ENCODE peak calls at places on chromosome 20, in four cellular contexts. K, T, F and S are unnamed samples. For H3K9me3, the result is how much of the 10 kb centered on the place peaks cover.

GRCh38 chr20:62127799-62128198 is 5.5 kb downstream of the LSM14B start:
- DNase-seq in K (no peak), T (no peak), F (no peak), S (no peak)

GRCh38 chr20:2137552-2138201 is 36.0 kb downstream of the STK35 start:
- DNase-seq in K (no peak), T (no peak), F (no peak), S (peak)

GRCh38 chr20:1375515-1375914 is 17.3 kb downstream of the FKBP1A start:
- DNase-seq in K (no peak), T (no peak), F (no peak), S (peak)

GRCh38 chr20:41231850-41232249 is 85.7 kb downstream of the ZHX3 start:
- DNase-seq in K (no peak), T (no peak), F (no peak), S (no peak)

GRCh38 chr20:25341716-25342680 is 48.6 kb downstream of the ABHD12 start:
- DNase-seq in K (no peak), T (no peak), F (no peak), S (no peak)

GRCh38 chr20:39190666-39191570 is 228.8 kb downstream of the DHX35 start:
- DNase-seq in K (no peak), T (no peak), F (peak), S (no peak)

GRCh38 chr20:3710703-3711417 is 1.5 kb downstream of the SIGLEC1 start:
- DNase-seq in K (peak), T (peak), F (peak), S (peak)

GRCh38 chr20:38842017-38842416 is 36.5 kb downstream of the PPP1R16B start:
- DNase-seq in K (no peak), T (no peak), F (no peak), S (no peak)

DNA sequence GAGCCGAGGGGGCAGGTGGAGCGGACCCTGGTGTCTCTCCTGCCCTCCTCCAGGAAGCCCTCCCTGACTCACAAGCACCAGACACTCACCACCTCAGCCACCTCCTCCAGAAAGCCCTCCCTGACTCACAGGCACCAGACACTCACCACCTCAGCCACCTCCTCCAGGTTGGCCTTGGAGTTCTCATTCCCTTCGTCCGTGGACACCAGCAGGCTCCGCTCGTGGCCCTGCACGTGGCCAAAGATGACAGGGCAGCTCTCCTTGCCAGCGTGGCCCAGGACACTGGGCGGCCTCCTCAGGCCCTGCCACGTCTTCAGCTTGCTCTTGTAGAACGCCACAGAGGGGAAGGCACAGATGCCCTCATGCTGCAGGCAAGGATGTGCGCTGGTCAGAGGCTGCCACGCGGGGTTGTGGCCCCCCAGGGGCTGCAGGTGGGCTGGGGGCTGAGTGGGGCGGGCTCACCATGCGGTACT is 6.4 kb downstream of the FNDC11 start:
- DNase-seq in K (no peak), T (no peak), F (no peak), S (no peak)
- H3K9me3 ChIP-seq in K (under half), T (under half), F (under half), S (under half)

GRCh38 chr20:51563597-51564332 is 21.2 kb upstream of the NFATC2 start:
- DNase-seq in K (no peak), T (peak), F (peak), S (peak)

GRCh38 chr20:51563141-51563596 is 20.6 kb upstream of the NFATC2 start:
- DNase-seq in K (no peak), T (no peak), F (no peak), S (peak)

GRCh38 chr20:51562334-51563140 is 20.0 kb upstream of the NFATC2 start:
- DNase-seq in K (peak), T (peak), F (no peak), S (peak)

GRCh38 chr20:51560550-51561307 is 18.2 kb upstream of the NFATC2 start:
- DNase-seq in K (no peak), T (no peak), F (no peak), S (peak)

GRCh38 chr20:51562027-51562333 is 19.5 kb upstream of the NFATC2 start:
- DNase-seq in K (no peak), T (no peak), F (no peak), S (no peak)
- H3K4me3 ChIP-seq in K (peak), T (peak), F (peak), S (peak)

DNA sequence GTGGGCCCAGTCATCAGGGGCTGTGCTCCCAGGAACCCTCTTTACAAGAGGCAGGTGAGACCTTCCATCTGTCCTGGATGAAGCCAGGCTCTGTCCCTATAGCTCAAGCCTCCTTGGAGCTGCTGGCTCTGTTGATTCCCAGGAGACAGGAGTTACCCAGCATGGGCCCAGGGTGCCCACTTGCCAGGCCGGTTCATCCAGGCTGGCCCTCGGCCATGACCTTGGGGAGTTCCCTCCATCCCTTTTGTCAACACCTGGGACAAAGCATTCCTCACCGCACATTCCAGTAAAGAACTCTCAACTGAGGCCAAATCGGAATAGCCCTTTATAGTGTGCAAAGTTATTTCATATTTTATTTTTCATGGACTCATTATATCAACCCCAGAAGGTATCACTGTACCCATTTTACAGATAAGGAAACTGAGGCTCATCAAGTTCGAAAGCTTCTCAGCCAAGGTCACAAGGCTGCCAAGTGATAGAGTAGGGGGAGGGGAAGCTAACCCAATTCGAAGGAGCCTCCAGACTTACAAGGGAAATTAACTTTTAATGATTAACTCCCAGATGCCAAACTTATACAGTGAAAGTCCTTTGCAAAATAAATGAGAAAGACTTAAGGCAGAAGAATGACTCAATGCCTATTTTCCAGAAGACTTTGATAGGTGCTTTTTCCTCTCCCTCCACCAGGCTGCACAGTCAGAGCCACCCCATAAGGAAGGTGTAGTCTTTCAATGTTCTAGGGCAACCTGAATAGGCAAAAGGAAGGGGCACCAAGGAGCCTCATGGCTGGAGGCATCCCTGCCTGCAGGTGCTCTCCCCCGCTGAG is 18.5 kb downstream of the SDC4 start:
- DNase-seq in K (no peak), T (no peak), F (no peak), S (no peak)
- H3K9ac ChIP-seq in K (no peak), T (no peak), F (no peak), S (no peak)

GRCh38 chr20:49285233-49285668 is 7.4 kb upstream of the ZNFX1 start:
- DNase-seq in K (no peak), T (peak), F (no peak), S (no peak)

GRCh38 chr20:49284818-49285217 is 7.0 kb upstream of the ZNFX1 start:
- DNase-seq in K (no peak), T (no peak), F (no peak), S (no peak)

GRCh38 chr20:49282584-49283171 is 4.8 kb upstream of the ZNFX1 start:
- DNase-seq in K (no peak), T (peak), F (no peak), S (no peak)

GRCh38 chr20:49283176-49283702 is 5.4 kb upstream of the ZNFX1 start:
- DNase-seq in K (no peak), T (peak), F (no peak), S (no peak)

DNA sequence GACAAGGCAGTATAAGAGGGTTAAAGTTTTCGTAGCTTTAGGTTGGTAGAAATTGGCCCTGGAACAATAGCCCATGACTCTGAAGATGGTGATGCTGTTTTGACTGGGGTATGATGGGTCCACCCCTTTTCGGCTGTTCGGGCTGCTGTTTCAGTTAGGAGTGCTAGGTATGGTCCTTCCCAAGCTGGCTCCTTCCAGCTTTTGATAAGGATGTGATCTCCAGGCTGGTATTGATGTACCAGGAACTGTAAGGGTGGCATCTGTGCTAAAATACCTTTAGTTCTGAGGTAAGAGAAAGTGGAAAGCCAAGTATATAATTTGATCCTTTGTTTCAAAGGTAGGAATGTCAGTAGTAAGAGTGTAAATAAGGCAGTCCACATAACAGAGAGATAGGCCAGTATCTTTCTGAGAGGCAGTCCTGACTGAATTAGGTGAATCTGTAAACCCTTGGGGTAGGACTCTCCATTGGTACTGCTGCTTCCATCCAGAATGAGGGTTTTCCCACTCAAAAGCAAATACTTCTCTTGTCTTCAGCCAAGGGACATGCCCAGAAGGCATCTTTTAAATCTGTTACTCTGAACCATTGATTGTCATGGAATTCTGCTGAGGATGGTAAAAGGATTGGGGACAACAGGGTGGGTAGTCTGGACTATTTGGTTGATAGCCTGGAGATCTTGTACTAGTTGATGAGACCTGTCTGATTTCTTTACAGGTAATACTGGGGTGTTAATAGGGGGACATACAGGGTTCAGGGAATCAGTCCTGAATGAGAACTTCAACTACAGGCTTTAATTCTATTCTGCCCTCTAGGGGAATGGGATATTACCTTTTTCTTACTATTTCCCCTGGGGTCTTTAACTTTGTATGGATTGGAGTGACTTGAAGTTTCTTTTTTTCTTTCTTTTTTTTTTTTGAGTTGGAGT is 6.1 kb upstream of the ZNFX1 start:
- DNase-seq in K (no peak), T (peak), F (peak), S (no peak)
- H3K9me3 ChIP-seq in K (half or more), T (half or more), F (under half), S (under half)

GRCh38 chr20:48719598-48720255 is 108.1 kb downstream of the PREX1 start:
- DNase-seq in K (no peak), T (no peak), F (no peak), S (no peak)
- H3K4me3 ChIP-seq in K (no peak), T (no peak), F (no peak), S (no peak)

GRCh38 chr20:53869466-53870258 is 200.7 kb downstream of the BCAS1 start:
- DNase-seq in K (peak), T (peak), F (peak), S (peak)

GRCh38 chr20:53872561-53873248 is 197.7 kb downstream of the BCAS1 start:
- DNase-seq in K (no peak), T (no peak), F (no peak), S (peak)

GRCh38 chr20:53872081-53872541 is 198.3 kb downstream of the BCAS1 start:
- DNase-seq in K (no peak), T (no peak), F (no peak), S (peak)

GRCh38 chr20:53871541-53871940 is 198.9 kb downstream of the BCAS1 start:
- DNase-seq in K (no peak), T (no peak), F (no peak), S (no peak)

DNA sequence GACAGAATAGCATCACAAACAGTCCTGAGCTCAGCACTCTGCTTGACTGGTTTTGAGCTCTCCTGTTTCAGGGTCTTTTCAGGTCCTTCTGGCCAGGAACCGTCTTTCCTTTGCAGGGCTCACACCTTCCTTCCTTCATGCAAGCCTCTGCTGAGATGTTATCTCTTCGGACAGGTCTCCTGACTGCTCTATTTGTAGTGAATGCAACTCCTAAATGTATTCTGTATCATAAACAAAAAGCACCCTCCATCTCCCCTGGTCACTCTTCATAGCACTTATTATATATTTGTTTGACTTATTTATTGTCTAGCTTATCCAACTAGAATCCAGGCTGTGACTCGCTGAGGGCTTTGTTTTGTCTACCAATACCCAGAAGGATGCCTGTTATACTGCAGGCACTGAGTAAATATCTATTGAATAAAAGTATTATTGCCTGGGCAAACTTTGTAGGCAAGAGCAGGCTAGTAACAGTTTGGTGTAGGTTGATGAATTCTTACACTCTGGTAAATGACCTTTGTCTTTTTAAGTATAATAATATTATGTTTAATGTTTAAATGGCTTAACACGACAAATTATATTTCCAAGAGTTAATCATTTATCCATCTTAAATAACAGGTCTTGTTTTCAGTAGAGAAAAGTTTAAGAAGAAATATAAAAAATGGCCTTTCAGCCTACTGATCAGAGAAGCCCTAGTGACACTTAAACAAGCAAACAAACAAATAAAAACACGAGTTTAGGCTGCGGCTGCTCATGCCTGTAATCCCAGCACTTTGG is 199.8 kb downstream of the BCAS1 start:
- DNase-seq in K (no peak), T (peak), F (no peak), S (no peak)
- H3K9ac ChIP-seq in K (no peak), T (no peak), F (peak), S (peak)

GRCh38 chr20:15938847-15939246 is 634.4 kb downstream of the KIF16B start:
- DNase-seq in K (no peak), T (no peak), F (no peak), S (no peak)
- H3K9me3 ChIP-seq in K (under half), T (under half), F (half or more), S (under half)

GRCh38 chr20:43954704-43955243 is 40.1 kb downstream of the TOX2 start:
- DNase-seq in K (no peak), T (no peak), F (no peak), S (no peak)

GRCh38 chr20:43958626-43959025 is 44.0 kb downstream of the TOX2 start:
- DNase-seq in K (no peak), T (no peak), F (no peak), S (no peak)

GRCh38 chr20:43957392-43957791 is 42.7 kb downstream of the TOX2 start:
- DNase-seq in K (no peak), T (no peak), F (no peak), S (no peak)

GRCh38 chr20:43953919-43954617 is 39.4 kb downstream of the TOX2 start:
- DNase-seq in K (no peak), T (peak), F (no peak), S (no peak)

GRCh38 chr20:43955244-43956191 is 40.9 kb downstream of the TOX2 start:
- DNase-seq in K (no peak), T (peak), F (no peak), S (peak)
- H3K4me3 ChIP-seq in K (no peak), T (no peak), F (no peak), S (no peak)

DNA sequence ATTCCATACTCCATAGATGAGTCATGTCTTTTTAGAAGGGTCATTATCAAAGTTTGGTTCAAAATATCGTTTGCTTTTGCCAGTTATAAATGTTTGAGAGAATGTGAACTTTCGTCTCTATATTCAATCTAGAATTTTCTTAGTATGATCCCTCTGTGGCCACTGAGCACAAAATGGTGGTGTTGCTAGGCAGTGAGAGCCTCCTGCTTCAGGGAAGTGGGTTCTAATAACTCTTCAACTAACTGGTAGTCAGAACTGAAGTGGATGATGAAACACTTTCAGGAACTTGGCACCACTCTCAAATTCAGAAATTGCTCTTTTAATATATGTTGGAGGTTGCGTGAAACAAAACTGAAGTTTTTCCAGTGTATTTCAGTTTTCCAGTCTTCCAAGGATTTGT is 125.0 kb upstream of the DOK5 start:
- DNase-seq in K (no peak), T (no peak), F (no peak), S (peak)
- H3K9ac ChIP-seq in K (no peak), T (no peak), F (no peak), S (peak)

GRCh38 chr20:59620860-59621485 is 16.6 kb downstream of the PHACTR3 start:
- DNase-seq in K (no peak), T (peak), F (no peak), S (no peak)
- H3K9me3 ChIP-seq in K (under half), T (under half), F (under half), S (under half)